ENCODE peak calls at places on chromosomes 13 and 19, in ten cellular contexts. R is B cell, V is fibroblast of the aortic adventitia, S is hypothalamus, L is transverse colon, O is NCI-H1092, B is pancreas, C is GM04504, P is thoracic aorta, E is HuH-7.5. Q is an unnamed sample.

GRCh38 chr13:107144432-107144831 is 576.5 kb upstream of the ARGLU1 start:
- DNase-seq in R (no peak), V (no peak), S (no peak), L (no peak), O (no peak), B (no peak), C (no peak), P (no peak), E (no peak), Q (no peak)

GRCh38 chr13:39350461-39350881 is 252.5 kb downstream of the LHFPL6 start:
- DNase-seq in R (no peak), V (peak), S (no peak), L (no peak), O (no peak), B (no peak), C (no peak), P (no peak), E (no peak), Q (no peak)

GRCh38 chr19:41407271-41407670 is 9.7 kb downstream of the BCKDHA start:
- DNase-seq in R (no peak), V (no peak), S (no peak), L (no peak), O (no peak), B (no peak), C (no peak), P (no peak), E (no peak), Q (no peak)

GRCh38 chr19:53971608-53972007 is 8.9 kb downstream of the CACNG8 start:
- DNase-seq in R (no peak), V (no peak), S (no peak), L (no peak), O (no peak), B (no peak), C (no peak), P (no peak), E (no peak), Q (no peak)

GRCh38 chr13:110944121-110944967 is 29.5 kb upstream of the ANKRD10 start:
- DNase-seq in R (no peak), V (peak), S (no peak), L (peak), O (peak), B (peak), C (peak), P (no peak), E (peak), Q (peak)

GRCh38 chr19:45290381-45290931 is 32.2 kb downstream of the CKM start:
- DNase-seq in R (no peak), V (no peak), S (no peak), L (no peak), O (no peak), B (no peak), C (no peak), P (no peak), E (no peak), Q (no peak)

GRCh38 chr19:18683955-18684641 is 618 bp downstream of the CRTC1 start:
- DNase-seq in R (no peak), V (no peak), S (no peak), L (no peak), O (no peak), B (peak), C (no peak), P (no peak), E (no peak), Q (no peak)

GRCh38 chr19:17863520-17864182 is 3.9 kb downstream of the RPL18A start:
- DNase-seq in R (no peak), V (no peak), S (no peak), L (no peak), O (no peak), B (no peak), C (no peak), P (no peak), E (no peak), Q (no peak)

GRCh38 chr19:9848761-9849160 is 13.6 kb downstream of the PIN1 start:
- DNase-seq in R (no peak), V (no peak), S (no peak), L (no peak), O (no peak), B (no peak), C (no peak), P (no peak), E (no peak), Q (no peak)

GRCh38 chr13:95644611-95645052 is at the start of gene DZIP1:
- DNase-seq in R (no peak), V (peak), S (peak), L (peak), O (peak), B (peak), C (peak), P (peak), E (no peak), Q (peak)

GRCh38 chr13:64362564-64362963 is 2867.6 kb downstream of the PCDH9 start:
- DNase-seq in R (no peak), V (no peak), S (no peak), L (no peak), O (no peak), B (no peak), C (no peak), P (no peak), E (no peak), Q (no peak)

GRCh38 chr19:19758164-19758563 is 25.3 kb upstream of the ZNF14 start:
- DNase-seq in R (no peak), V (no peak), S (no peak), L (no peak), O (no peak), B (no peak), C (no peak), P (no peak), E (no peak), Q (no peak)

GRCh38 chr13:19888799-19889198 is 25.4 kb upstream of the ZMYM5 start:
- DNase-seq in R (no peak), V (peak), S (no peak), L (no peak), O (no peak), B (no peak), C (no peak), P (no peak), E (no peak), Q (no peak)

GRCh38 chr19:17767559-17767958 is 16.3 kb downstream of the FCHO1 start:
- DNase-seq in R (no peak), V (no peak), S (no peak), L (no peak), O (no peak), B (no peak), C (no peak), P (no peak), E (no peak), Q (no peak)

GRCh38 chr19:48702701-48703100 is 6.9 kb downstream of the FUT2 start:
- DNase-seq in R (no peak), V (no peak), S (no peak), L (no peak), O (no peak), B (no peak), C (no peak), P (no peak), E (no peak), Q (no peak)

GRCh38 chr19:34041922-34042521 is 130.3 kb upstream of the LSM14A start:
- DNase-seq in R (peak), V (peak), S (peak), L (peak), O (no peak), B (peak), C (peak), P (peak), E (peak), Q (no peak)

GRCh38 chr13:21668665-21669599 is 1.9 kb upstream of the FGF9 start:
- DNase-seq in R (peak), V (peak), S (no peak), L (peak), O (no peak), B (no peak), C (no peak), P (no peak), E (no peak), Q (no peak)

Q was measured in coronary artery.